ENCODE peak calls at places on chromosomes 3 and 15, in eight cellular contexts. One of them, this sample, is unnamed.

GRCh38 chr15:97902140-97902780 is 58.2 kb upstream of the ARRDC4 start:
- DNase-seq in GM03348: peak; percentile 79
- DNase-seq in ureter: no peak
- DNase-seq in NCI-H446: no peak
- DNase-seq in hippocampal formation: no peak
- DNase-seq in cardiac septum: no peak
- DNase-seq in activated naive CD8-positive, alpha-beta T cell treated with anti-CD3 and anti-CD28 coated beads, Interleukin-2, amount 50 U/mL, for 24 hours: no peak
- DNase-seq in activated CD8-positive, alpha-beta memory T cell treated with anti-CD3 and anti-CD28 coated beads for 48 hours: no peak
- DNase-seq in this sample: no peak

GRCh38 chr15:66169023-66169422 is 84.5 kb downstream of the MEGF11 start:
- DNase-seq in GM03348: no peak
- DNase-seq in ureter: no peak
- DNase-seq in NCI-H446: peak; percentile 48
- DNase-seq in hippocampal formation: no peak
- DNase-seq in cardiac septum: no peak
- DNase-seq in activated naive CD8-positive, alpha-beta T cell treated with anti-CD3 and anti-CD28 coated beads, Interleukin-2, amount 50 U/mL, for 24 hours: no peak
- DNase-seq in activated CD8-positive, alpha-beta memory T cell treated with anti-CD3 and anti-CD28 coated beads for 48 hours: no peak
- DNase-seq in this sample: no peak

GRCh38 chr15:22786868-22787698 is 639 bp downstream of the NIPA1 start:
- DNase-seq in GM03348: peak; percentile 56
- DNase-seq in ureter: no peak
- DNase-seq in NCI-H446: no peak
- DNase-seq in hippocampal formation: no peak
- DNase-seq in cardiac septum: peak; percentile 75
- DNase-seq in activated naive CD8-positive, alpha-beta T cell treated with anti-CD3 and anti-CD28 coated beads, Interleukin-2, amount 50 U/mL, for 24 hours: peak; percentile 30
- DNase-seq in activated CD8-positive, alpha-beta memory T cell treated with anti-CD3 and anti-CD28 coated beads for 48 hours: peak; percentile 16
- DNase-seq in this sample: peak; percentile 33

GRCh38 chr15:67838789-67839332 is 984 bp downstream of the RNU6-1 start:
- DNase-seq in GM03348: peak; percentile 73
- DNase-seq in ureter: no peak
- DNase-seq in NCI-H446: peak; percentile 52
- DNase-seq in hippocampal formation: peak; percentile 36
- DNase-seq in cardiac septum: no peak
- DNase-seq in activated naive CD8-positive, alpha-beta T cell treated with anti-CD3 and anti-CD28 coated beads, Interleukin-2, amount 50 U/mL, for 24 hours: no peak
- DNase-seq in activated CD8-positive, alpha-beta memory T cell treated with anti-CD3 and anti-CD28 coated beads for 48 hours: no peak
- DNase-seq in this sample: peak; percentile 62

GRCh38 chr3:53665606-53666005 is 171.2 kb downstream of the CACNA1D start:
- DNase-seq in GM03348: no peak
- DNase-seq in ureter: no peak
- DNase-seq in NCI-H446: no peak
- DNase-seq in hippocampal formation: no peak
- DNase-seq in cardiac septum: no peak
- DNase-seq in activated naive CD8-positive, alpha-beta T cell treated with anti-CD3 and anti-CD28 coated beads, Interleukin-2, amount 50 U/mL, for 24 hours: no peak
- DNase-seq in activated CD8-positive, alpha-beta memory T cell treated with anti-CD3 and anti-CD28 coated beads for 48 hours: no peak
- DNase-seq in this sample: no peak

GRCh38 chr3:47283596-47284364 is 1.0 kb downstream of the KLHL18 start:
- DNase-seq in GM03348: peak; percentile 41
- DNase-seq in ureter: no peak
- DNase-seq in NCI-H446: no peak
- DNase-seq in hippocampal formation: no peak
- DNase-seq in cardiac septum: peak; percentile 70
- DNase-seq in activated naive CD8-positive, alpha-beta T cell treated with anti-CD3 and anti-CD28 coated beads, Interleukin-2, amount 50 U/mL, for 24 hours: peak; percentile 59
- DNase-seq in activated CD8-positive, alpha-beta memory T cell treated with anti-CD3 and anti-CD28 coated beads for 48 hours: peak; percentile 7
- DNase-seq in this sample: no peak

GRCh38 chr15:78418681-78419080 is 19.3 kb upstream of the IREB2 start:
- DNase-seq in GM03348: no peak
- DNase-seq in ureter: no peak
- DNase-seq in NCI-H446: no peak
- DNase-seq in hippocampal formation: no peak
- DNase-seq in cardiac septum: no peak
- DNase-seq in activated naive CD8-positive, alpha-beta T cell treated with anti-CD3 and anti-CD28 coated beads, Interleukin-2, amount 50 U/mL, for 24 hours: no peak
- DNase-seq in activated CD8-positive, alpha-beta memory T cell treated with anti-CD3 and anti-CD28 coated beads for 48 hours: no peak
- DNase-seq in this sample: peak; percentile 64

GRCh38 chr15:31488437-31489204 is 162.0 kb downstream of the KLF13 start:
- DNase-seq in GM03348: peak; percentile 94
- DNase-seq in ureter: peak; percentile 70
- DNase-seq in NCI-H446: peak; percentile 60
- DNase-seq in hippocampal formation: peak; percentile 76
- DNase-seq in cardiac septum: no peak
- DNase-seq in activated naive CD8-positive, alpha-beta T cell treated with anti-CD3 and anti-CD28 coated beads, Interleukin-2, amount 50 U/mL, for 24 hours: no peak
- DNase-seq in activated CD8-positive, alpha-beta memory T cell treated with anti-CD3 and anti-CD28 coated beads for 48 hours: no peak
- DNase-seq in this sample: peak; percentile 81

GRCh38 chr3:195583831-195584542 is at the start of gene APOD:
- DNase-seq in GM03348: peak; percentile 57
- DNase-seq in ureter: peak; percentile 51
- DNase-seq in NCI-H446: no peak
- DNase-seq in hippocampal formation: peak; percentile 80
- DNase-seq in cardiac septum: peak; percentile 82
- DNase-seq in activated naive CD8-positive, alpha-beta T cell treated with anti-CD3 and anti-CD28 coated beads, Interleukin-2, amount 50 U/mL, for 24 hours: no peak
- DNase-seq in activated CD8-positive, alpha-beta memory T cell treated with anti-CD3 and anti-CD28 coated beads for 48 hours: no peak
- DNase-seq in this sample: peak; percentile 74

GRCh38 chr15:62792960-62793758 is 249.4 kb upstream of the TPM1 start:
- DNase-seq in GM03348: no peak
- DNase-seq in ureter: no peak
- DNase-seq in NCI-H446: no peak
- DNase-seq in hippocampal formation: no peak
- DNase-seq in cardiac septum: no peak
- DNase-seq in activated naive CD8-positive, alpha-beta T cell treated with anti-CD3 and anti-CD28 coated beads, Interleukin-2, amount 50 U/mL, for 24 hours: no peak
- DNase-seq in activated CD8-positive, alpha-beta memory T cell treated with anti-CD3 and anti-CD28 coated beads for 48 hours: no peak
- DNase-seq in this sample: no peak

GRCh38 chr3:11770477-11771381 is 76.0 kb downstream of the TAMM41 start:
- DNase-seq in GM03348: peak; percentile 94
- DNase-seq in ureter: peak; percentile 90
- DNase-seq in NCI-H446: no peak
- DNase-seq in hippocampal formation: peak; percentile 23
- DNase-seq in cardiac septum: no peak
- DNase-seq in activated naive CD8-positive, alpha-beta T cell treated with anti-CD3 and anti-CD28 coated beads, Interleukin-2, amount 50 U/mL, for 24 hours: peak; percentile 62
- DNase-seq in activated CD8-positive, alpha-beta memory T cell treated with anti-CD3 and anti-CD28 coated beads for 48 hours: peak; percentile 11
- DNase-seq in this sample: peak; percentile 92

GRCh38 chr3:32954506-32954905 is 3.1 kb downstream of the CCR4 start:
- DNase-seq in GM03348: no peak
- DNase-seq in ureter: no peak
- DNase-seq in NCI-H446: no peak
- DNase-seq in hippocampal formation: no peak
- DNase-seq in cardiac septum: no peak
- DNase-seq in activated naive CD8-positive, alpha-beta T cell treated with anti-CD3 and anti-CD28 coated beads, Interleukin-2, amount 50 U/mL, for 24 hours: no peak
- DNase-seq in activated CD8-positive, alpha-beta memory T cell treated with anti-CD3 and anti-CD28 coated beads for 48 hours: no peak
- DNase-seq in this sample: no peak

GRCh38 chr3:183937601-183938286 is 53.1 kb upstream of the PARL start:
- DNase-seq in GM03348: no peak
- DNase-seq in ureter: no peak
- DNase-seq in NCI-H446: no peak
- DNase-seq in hippocampal formation: no peak
- DNase-seq in cardiac septum: no peak
- DNase-seq in activated naive CD8-positive, alpha-beta T cell treated with anti-CD3 and anti-CD28 coated beads, Interleukin-2, amount 50 U/mL, for 24 hours: no peak
- DNase-seq in activated CD8-positive, alpha-beta memory T cell treated with anti-CD3 and anti-CD28 coated beads for 48 hours: no peak
- DNase-seq in this sample: no peak

GRCh38 chr3:142470826-142471225 is 23.0 kb upstream of the XRN1 start:
- DNase-seq in GM03348: no peak
- DNase-seq in ureter: no peak
- DNase-seq in NCI-H446: no peak
- DNase-seq in hippocampal formation: no peak
- DNase-seq in cardiac septum: no peak
- DNase-seq in activated naive CD8-positive, alpha-beta T cell treated with anti-CD3 and anti-CD28 coated beads, Interleukin-2, amount 50 U/mL, for 24 hours: no peak
- DNase-seq in activated CD8-positive, alpha-beta memory T cell treated with anti-CD3 and anti-CD28 coated beads for 48 hours: no peak
- DNase-seq in this sample: no peak

GRCh38 chr15:91946914-91947313 is 93.4 kb downstream of the SLCO3A1 start:
- DNase-seq in GM03348: no peak
- DNase-seq in ureter: no peak
- DNase-seq in NCI-H446: no peak
- DNase-seq in hippocampal formation: no peak
- DNase-seq in cardiac septum: no peak
- DNase-seq in activated naive CD8-positive, alpha-beta T cell treated with anti-CD3 and anti-CD28 coated beads, Interleukin-2, amount 50 U/mL, for 24 hours: no peak
- DNase-seq in activated CD8-positive, alpha-beta memory T cell treated with anti-CD3 and anti-CD28 coated beads for 48 hours: no peak
- DNase-seq in this sample: no peak

GRCh38 chr3:194773216-194773615 is 87.5 kb downstream of the FAM43A start:
- DNase-seq in GM03348: peak; percentile 52
- DNase-seq in ureter: no peak
- DNase-seq in NCI-H446: no peak
- DNase-seq in hippocampal formation: no peak
- DNase-seq in cardiac septum: no peak
- DNase-seq in activated naive CD8-positive, alpha-beta T cell treated with anti-CD3 and anti-CD28 coated beads, Interleukin-2, amount 50 U/mL, for 24 hours: no peak
- DNase-seq in activated CD8-positive, alpha-beta memory T cell treated with anti-CD3 and anti-CD28 coated beads for 48 hours: no peak
- DNase-seq in this sample: peak; percentile 49

GRCh38 chr15:32774022-32774421 is 56.2 kb downstream of the GREM1 start:
- DNase-seq in GM03348: peak; percentile 76
- DNase-seq in ureter: no peak
- DNase-seq in NCI-H446: no peak
- DNase-seq in hippocampal formation: no peak
- DNase-seq in cardiac septum: no peak
- DNase-seq in activated naive CD8-positive, alpha-beta T cell treated with anti-CD3 and anti-CD28 coated beads, Interleukin-2, amount 50 U/mL, for 24 hours: no peak
- DNase-seq in activated CD8-positive, alpha-beta memory T cell treated with anti-CD3 and anti-CD28 coated beads for 48 hours: no peak
- DNase-seq in this sample: no peak

GRCh38 chr3:118557513-118557912 is 477.1 kb downstream of the IGSF11 start:
- DNase-seq in GM03348: no peak
- DNase-seq in ureter: no peak
- DNase-seq in NCI-H446: no peak
- DNase-seq in hippocampal formation: no peak
- DNase-seq in cardiac septum: no peak
- DNase-seq in activated naive CD8-positive, alpha-beta T cell treated with anti-CD3 and anti-CD28 coated beads, Interleukin-2, amount 50 U/mL, for 24 hours: no peak
- DNase-seq in activated CD8-positive, alpha-beta memory T cell treated with anti-CD3 and anti-CD28 coated beads for 48 hours: no peak
- DNase-seq in this sample: no peak

GRCh38 chr3:184773341-184774186 is 38.4 kb upstream of the VPS8 start:
- DNase-seq in GM03348: peak; percentile 65
- DNase-seq in ureter: no peak
- DNase-seq in NCI-H446: no peak
- DNase-seq in hippocampal formation: no peak
- DNase-seq in cardiac septum: peak; percentile 71
- DNase-seq in activated naive CD8-positive, alpha-beta T cell treated with anti-CD3 and anti-CD28 coated beads, Interleukin-2, amount 50 U/mL, for 24 hours: no peak
- DNase-seq in activated CD8-positive, alpha-beta memory T cell treated with anti-CD3 and anti-CD28 coated beads for 48 hours: no peak
- DNase-seq in this sample: no peak

GRCh38 chr15:70398694-70399093 is 301.0 kb upstream of the TLE3 start:
- DNase-seq in GM03348: no peak
- DNase-seq in ureter: no peak
- DNase-seq in NCI-H446: no peak
- DNase-seq in hippocampal formation: no peak
- DNase-seq in cardiac septum: no peak
- DNase-seq in activated naive CD8-positive, alpha-beta T cell treated with anti-CD3 and anti-CD28 coated beads, Interleukin-2, amount 50 U/mL, for 24 hours: no peak
- DNase-seq in activated CD8-positive, alpha-beta memory T cell treated with anti-CD3 and anti-CD28 coated beads for 48 hours: no peak
- DNase-seq in this sample: no peak

GRCh38 chr15:90716317-90716975 is 700 bp upstream of the BLM start:
- DNase-seq in GM03348: no peak
- DNase-seq in ureter: no peak
- DNase-seq in NCI-H446: no peak
- DNase-seq in hippocampal formation: no peak
- DNase-seq in cardiac septum: no peak
- DNase-seq in activated naive CD8-positive, alpha-beta T cell treated with anti-CD3 and anti-CD28 coated beads, Interleukin-2, amount 50 U/mL, for 24 hours: no peak
- DNase-seq in activated CD8-positive, alpha-beta memory T cell treated with anti-CD3 and anti-CD28 coated beads for 48 hours: peak; percentile 8
- DNase-seq in this sample: no peak

GRCh38 chr3:180283251-180283650 is 246.5 kb upstream of the PEX5L start:
- DNase-seq in GM03348: no peak
- DNase-seq in ureter: no peak
- DNase-seq in NCI-H446: no peak
- DNase-seq in hippocampal formation: no peak
- DNase-seq in cardiac septum: no peak
- DNase-seq in activated naive CD8-positive, alpha-beta T cell treated with anti-CD3 and anti-CD28 coated beads, Interleukin-2, amount 50 U/mL, for 24 hours: no peak
- DNase-seq in activated CD8-positive, alpha-beta memory T cell treated with anti-CD3 and anti-CD28 coated beads for 48 hours: no peak
- DNase-seq in this sample: no peak

GRCh38 chr3:143084856-143085731 is 34.5 kb upstream of the CHST2 start:
- DNase-seq in GM03348: peak; percentile 44
- DNase-seq in ureter: no peak
- DNase-seq in NCI-H446: no peak
- DNase-seq in hippocampal formation: no peak
- DNase-seq in cardiac septum: no peak
- DNase-seq in activated naive CD8-positive, alpha-beta T cell treated with anti-CD3 and anti-CD28 coated beads, Interleukin-2, amount 50 U/mL, for 24 hours: no peak
- DNase-seq in activated CD8-positive, alpha-beta memory T cell treated with anti-CD3 and anti-CD28 coated beads for 48 hours: no peak
- DNase-seq in this sample: no peak

GRCh38 chr3:58129041-58129440 is 81.7 kb downstream of the DNASE1L3 start:
- DNase-seq in GM03348: no peak
- DNase-seq in ureter: no peak
- DNase-seq in NCI-H446: no peak
- DNase-seq in hippocampal formation: no peak
- DNase-seq in cardiac septum: no peak
- DNase-seq in activated naive CD8-positive, alpha-beta T cell treated with anti-CD3 and anti-CD28 coated beads, Interleukin-2, amount 50 U/mL, for 24 hours: no peak
- DNase-seq in activated CD8-positive, alpha-beta memory T cell treated with anti-CD3 and anti-CD28 coated beads for 48 hours: no peak
- DNase-seq in this sample: no peak

GRCh38 chr15:28243901-28244300 is 78.1 kb downstream of the HERC2 start:
- DNase-seq in GM03348: no peak
- DNase-seq in ureter: no peak
- DNase-seq in NCI-H446: no peak
- DNase-seq in hippocampal formation: no peak
- DNase-seq in cardiac septum: no peak
- DNase-seq in activated naive CD8-positive, alpha-beta T cell treated with anti-CD3 and anti-CD28 coated beads, Interleukin-2, amount 50 U/mL, for 24 hours: no peak
- DNase-seq in activated CD8-positive, alpha-beta memory T cell treated with anti-CD3 and anti-CD28 coated beads for 48 hours: no peak
- DNase-seq in this sample: no peak

GRCh38 chr3:35562141-35562540 is 77.2 kb upstream of the ARPP21 start:
- DNase-seq in GM03348: no peak
- DNase-seq in ureter: no peak
- DNase-seq in NCI-H446: no peak
- DNase-seq in hippocampal formation: no peak
- DNase-seq in cardiac septum: no peak
- DNase-seq in activated naive CD8-positive, alpha-beta T cell treated with anti-CD3 and anti-CD28 coated beads, Interleukin-2, amount 50 U/mL, for 24 hours: no peak
- DNase-seq in activated CD8-positive, alpha-beta memory T cell treated with anti-CD3 and anti-CD28 coated beads for 48 hours: no peak
- DNase-seq in this sample: no peak

GRCh38 chr15:101530224-101530958 is 40.9 kb upstream of the PCSK6 start:
- DNase-seq in GM03348: no peak
- DNase-seq in ureter: no peak
- DNase-seq in NCI-H446: no peak
- DNase-seq in hippocampal formation: no peak
- DNase-seq in cardiac septum: no peak
- DNase-seq in activated naive CD8-positive, alpha-beta T cell treated with anti-CD3 and anti-CD28 coated beads, Interleukin-2, amount 50 U/mL, for 24 hours: no peak
- DNase-seq in activated CD8-positive, alpha-beta memory T cell treated with anti-CD3 and anti-CD28 coated beads for 48 hours: no peak
- DNase-seq in this sample: peak; percentile 18

GRCh38 chr3:58570851-58571250 is 6.3 kb downstream of the FAM107A start:
- DNase-seq in GM03348: no peak
- DNase-seq in ureter: no peak
- DNase-seq in NCI-H446: no peak
- DNase-seq in hippocampal formation: no peak
- DNase-seq in cardiac septum: peak; percentile 29
- DNase-seq in activated naive CD8-positive, alpha-beta T cell treated with anti-CD3 and anti-CD28 coated beads, Interleukin-2, amount 50 U/mL, for 24 hours: no peak
- DNase-seq in activated CD8-positive, alpha-beta memory T cell treated with anti-CD3 and anti-CD28 coated beads for 48 hours: no peak
- DNase-seq in this sample: no peak

GRCh38 chr3:47007001-47007400 is 27.5 kb downstream of the NBEAL2 start:
- DNase-seq in GM03348: no peak
- DNase-seq in ureter: no peak
- DNase-seq in NCI-H446: no peak
- DNase-seq in hippocampal formation: no peak
- DNase-seq in cardiac septum: no peak
- DNase-seq in activated naive CD8-positive, alpha-beta T cell treated with anti-CD3 and anti-CD28 coated beads, Interleukin-2, amount 50 U/mL, for 24 hours: no peak
- DNase-seq in activated CD8-positive, alpha-beta memory T cell treated with anti-CD3 and anti-CD28 coated beads for 48 hours: no peak
- DNase-seq in this sample: peak; percentile 16

GRCh38 chr3:167406876-167407492 is 26.9 kb upstream of the ZBBX start:
- DNase-seq in GM03348: peak; percentile 30
- DNase-seq in ureter: no peak
- DNase-seq in NCI-H446: peak; percentile 62
- DNase-seq in hippocampal formation: peak; percentile 92
- DNase-seq in cardiac septum: no peak
- DNase-seq in activated naive CD8-positive, alpha-beta T cell treated with anti-CD3 and anti-CD28 coated beads, Interleukin-2, amount 50 U/mL, for 24 hours: peak; percentile 3
- DNase-seq in activated CD8-positive, alpha-beta memory T cell treated with anti-CD3 and anti-CD28 coated beads for 48 hours: no peak
- DNase-seq in this sample: no peak

GRCh38 chr3:129001817-129002572 is 891 bp downstream of the EFCC1 start:
- DNase-seq in GM03348: no peak
- DNase-seq in ureter: no peak
- DNase-seq in NCI-H446: no peak
- DNase-seq in hippocampal formation: no peak
- DNase-seq in cardiac septum: no peak
- DNase-seq in activated naive CD8-positive, alpha-beta T cell treated with anti-CD3 and anti-CD28 coated beads, Interleukin-2, amount 50 U/mL, for 24 hours: peak; percentile 45
- DNase-seq in activated CD8-positive, alpha-beta memory T cell treated with anti-CD3 and anti-CD28 coated beads for 48 hours: no peak
- DNase-seq in this sample: no peak

GRCh38 chr15:20106026-20106425 is 435.6 kb downstream of the GOLGA6L6 start:
- DNase-seq in GM03348: no peak
- DNase-seq in ureter: peak; percentile 44
- DNase-seq in NCI-H446: no peak
- DNase-seq in hippocampal formation: no peak
- DNase-seq in cardiac septum: peak; percentile 76
- DNase-seq in activated naive CD8-positive, alpha-beta T cell treated with anti-CD3 and anti-CD28 coated beads, Interleukin-2, amount 50 U/mL, for 24 hours: no peak
- DNase-seq in activated CD8-positive, alpha-beta memory T cell treated with anti-CD3 and anti-CD28 coated beads for 48 hours: no peak
- DNase-seq in this sample: no peak

GRCh38 chr15:75229191-75230015 is 27.7 kb downstream of the C15orf39 start:
- DNase-seq in GM03348: peak; percentile 61
- DNase-seq in ureter: no peak
- DNase-seq in NCI-H446: no peak
- DNase-seq in hippocampal formation: no peak
- DNase-seq in cardiac septum: peak; percentile 43
- DNase-seq in activated naive CD8-positive, alpha-beta T cell treated with anti-CD3 and anti-CD28 coated beads, Interleukin-2, amount 50 U/mL, for 24 hours: no peak
- DNase-seq in activated CD8-positive, alpha-beta memory T cell treated with anti-CD3 and anti-CD28 coated beads for 48 hours: no peak
- DNase-seq in this sample: no peak

This sample was measured in colonic mucosa.